ENCODE peak calls at places on chromosome 3, in eight cellular contexts. Z, A, D, S, F, B, L and H are unnamed samples.

GRCh38 chr3:187319699-187320302 is 28.3 kb upstream of the MASP1 start:
- DNase-seq in F (peak), S (peak), A (peak), B (peak), L (peak), D (peak), Z (peak), H (peak)

GRCh38 chr3:100865442-100865841 is 127.8 kb downstream of the ABI3BP start:
- DNase-seq in B (no peak), S (no peak), A (no peak), Z (no peak), D (peak), F (no peak), L (no peak), H (no peak)

GRCh38 chr3:134652409-134652831 is 1.6 kb upstream of the KY start:
- DNase-seq in B (no peak), D (no peak), Z (no peak), A (no peak), F (no peak), L (peak), S (no peak), H (no peak)

GRCh38 chr3:160330690-160331089 is 68.3 kb downstream of the IFT80 start:
- DNase-seq in A (no peak), F (no peak), B (no peak), Z (no peak), D (no peak), L (no peak), S (no peak), H (no peak)

GRCh38 chr3:105013657-105014056 is 353.1 kb upstream of the ALCAM start:
- DNase-seq in A (no peak), S (no peak), L (no peak), D (no peak), B (no peak), Z (no peak), F (no peak), H (no peak)

GRCh38 chr3:171846594-171846993 is 3.4 kb downstream of the TMEM212 start:
- DNase-seq in S (no peak), Z (no peak), B (no peak), D (peak), L (no peak), A (no peak), F (no peak), H (no peak)

GRCh38 chr3:76551739-76552138 is 488.2 kb upstream of the ROBO2 start:
- DNase-seq in L (no peak), F (no peak), A (no peak), S (no peak), Z (no peak), D (no peak), B (no peak), H (no peak)

GRCh38 chr3:72270072-72270611 is 485.2 kb upstream of the PROK2 start:
- DNase-seq in A (no peak), Z (peak), L (peak), S (peak), F (peak), D (peak), B (no peak), H (peak)

GRCh38 chr3:106629215-106629832 is 747.9 kb upstream of the CCDC54 start:
- DNase-seq in F (no peak), S (no peak), A (no peak), L (no peak), B (no peak), Z (no peak), D (no peak), H (no peak)

GRCh38 chr3:88618121-88618645 is 468.4 kb downstream of the C3orf38 start:
- DNase-seq in F (no peak), Z (no peak), L (no peak), D (no peak), A (no peak), B (no peak), S (no peak), H (no peak)

GRCh38 chr3:71069797-71070196 is 513.7 kb downstream of the FOXP1 start:
- DNase-seq in B (peak), A (peak), F (peak), L (peak), S (peak), D (no peak), Z (peak), H (peak)

GRCh38 chr3:169946336-169946735 is 20.3 kb upstream of the SEC62 start:
- DNase-seq in D (no peak), S (no peak), Z (no peak), B (no peak), A (no peak), L (no peak), F (no peak), H (no peak)